ENCODE peak calls at places on chromosomes 16 and 17, in four cellular contexts. One of them, this sample, is unnamed.

GRCh38 chr16:65660390-65660789 is 538.5 kb upstream of the CDH11 start:
- DNase-seq in K562: no peak
- DNase-seq in GM12878: no peak
- DNase-seq in endothelial cell of umbilical vein: no peak
- DNase-seq in this sample: no peak

GRCh38 chr16:25692307-25692706 is 548 bp downstream of the HS3ST4 start:
- DNase-seq in endothelial cell of umbilical vein: no peak
- DNase-seq in GM12878: no peak
- DNase-seq in K562: no peak
- DNase-seq in this sample: no peak

GRCh38 chr16:85365120-85365519 is 248.0 kb upstream of the GSE1 start:
- DNase-seq in endothelial cell of umbilical vein: no peak
- DNase-seq in K562: peak
- DNase-seq in GM12878: no peak
- DNase-seq in this sample: no peak

GRCh38 chr16:22353933-22354541 is 20.4 kb downstream of the CDR2 start:
- DNase-seq in K562: no peak
- DNase-seq in GM12878: no peak
- DNase-seq in endothelial cell of umbilical vein: no peak
- DNase-seq in this sample: peak

GRCh38 chr17:51725185-51725584 is 433.3 kb downstream of the CA10 start:
- DNase-seq in endothelial cell of umbilical vein: no peak
- DNase-seq in GM12878: no peak
- DNase-seq in K562: no peak
- DNase-seq in this sample: no peak

GRCh38 chr17:16131593-16131992 is 83.7 kb downstream of the NCOR1 start:
- DNase-seq in K562: no peak
- DNase-seq in endothelial cell of umbilical vein: no peak
- DNase-seq in GM12878: no peak
- DNase-seq in this sample: no peak

GRCh38 chr17:7204335-7204734 is 15.3 kb downstream of the DLG4 start:
- DNase-seq in endothelial cell of umbilical vein: no peak
- DNase-seq in K562: no peak
- DNase-seq in GM12878: no peak
- DNase-seq in this sample: no peak

GRCh38 chr16:69107311-69107962 is 2.0 kb downstream of the HAS3 start:
- DNase-seq in endothelial cell of umbilical vein: peak
- DNase-seq in GM12878: no peak
- DNase-seq in K562: no peak
- DNase-seq in this sample: no peak

GRCh38 chr17:75151893-75152292 is 2.4 kb downstream of the JPT1 start:
- DNase-seq in K562: peak
- DNase-seq in endothelial cell of umbilical vein: no peak
- DNase-seq in GM12878: no peak
- DNase-seq in this sample: no peak

GRCh38 chr16:87809150-87809902 is 43.5 kb upstream of the KLHDC4 start:
- DNase-seq in GM12878: peak
- DNase-seq in endothelial cell of umbilical vein: peak
- DNase-seq in K562: no peak
- DNase-seq in this sample: peak

GRCh38 chr16:56856876-56857447 is 8.0 kb upstream of the SLC12A3 start:
- DNase-seq in endothelial cell of umbilical vein: no peak
- DNase-seq in K562: no peak
- DNase-seq in GM12878: no peak
- DNase-seq in this sample: peak

GRCh38 chr17:67993153-67993997 is 2.9 kb downstream of the C17orf58 start:
- DNase-seq in endothelial cell of umbilical vein: peak
- DNase-seq in K562: peak
- DNase-seq in GM12878: no peak
- DNase-seq in this sample: peak

GRCh38 chr17:81471804-81472456 is 40.7 kb downstream of the ACTG1 start:
- DNase-seq in GM12878: no peak
- DNase-seq in endothelial cell of umbilical vein: peak
- DNase-seq in K562: peak
- DNase-seq in this sample: peak

GRCh38 chr17:81902023-81902652 is at the start of gene NPB:
- DNase-seq in GM12878: no peak
- DNase-seq in endothelial cell of umbilical vein: no peak
- DNase-seq in K562: peak
- DNase-seq in this sample: no peak

GRCh38 chr17:50609376-50610074 is 25.2 kb upstream of the ABCC3 start:
- DNase-seq in endothelial cell of umbilical vein: no peak
- DNase-seq in GM12878: no peak
- DNase-seq in K562: no peak
- DNase-seq in this sample: no peak

DNA sequence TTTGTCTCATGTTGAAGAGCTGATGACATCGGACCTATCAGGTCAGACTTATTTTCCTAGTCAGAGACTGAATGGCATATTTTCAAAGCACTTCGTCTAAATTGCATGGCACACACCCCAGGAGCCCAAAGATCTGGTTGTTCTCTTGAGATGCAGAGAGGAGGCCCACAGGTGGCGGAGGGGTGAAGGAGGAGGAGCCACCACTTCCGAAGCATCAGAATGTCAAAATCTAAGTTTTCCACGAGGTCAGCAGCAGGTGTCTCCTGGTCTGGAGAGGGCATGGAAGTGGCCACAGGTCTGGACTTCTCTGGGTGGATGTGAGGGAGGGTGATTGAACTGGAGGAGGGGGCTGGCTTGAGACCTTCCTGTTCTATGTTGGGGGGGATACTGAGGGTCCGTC is 93.7 kb upstream of the CBX4 start:
- DNase-seq in endothelial cell of umbilical vein: no peak
- DNase-seq in K562: no peak
- DNase-seq in GM12878: no peak
- DNase-seq in this sample: no peak
- TF ChIP-seq MYC in endothelial cell of umbilical vein: no peak
- TF ChIP-seq MYC in K562: no peak
- TF ChIP-seq MYC in GM12878: no peak
- TF ChIP-seq MYC in this sample: no peak

DNA sequence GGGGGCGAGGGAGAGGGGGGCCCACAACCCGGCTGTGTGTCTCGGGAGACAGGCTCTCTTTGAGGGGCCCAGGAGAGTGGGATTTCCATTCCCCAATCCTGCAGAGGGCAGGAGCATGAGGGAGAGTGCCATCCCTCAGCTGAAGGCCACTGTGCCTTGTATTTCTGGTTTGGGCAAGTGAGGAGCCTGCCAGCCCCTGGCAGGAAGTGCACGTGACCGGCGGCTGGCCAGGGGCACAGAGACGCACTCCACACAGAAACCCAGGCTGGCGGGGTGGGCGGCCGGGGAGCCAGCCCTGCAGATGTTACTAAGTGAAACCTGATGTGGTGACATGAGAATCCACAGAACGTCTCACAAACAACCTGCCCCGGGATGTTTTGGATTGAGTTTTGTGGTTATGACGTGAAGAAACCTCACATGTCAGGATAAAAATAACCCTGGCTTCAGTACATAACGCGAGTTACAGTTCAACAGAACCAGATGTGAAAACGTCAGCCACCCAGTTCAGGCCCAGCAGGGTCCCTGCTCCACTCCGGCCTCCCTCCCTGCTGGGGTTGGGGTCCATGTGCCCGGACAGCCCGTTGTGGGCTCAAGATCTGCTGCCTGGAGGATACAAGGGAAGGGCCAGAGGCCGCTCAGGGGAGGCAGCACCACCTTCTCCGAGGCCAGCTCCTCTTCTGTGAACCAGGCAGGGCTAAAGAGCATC is 51.7 kb upstream of the MTSS2 start:
- DNase-seq in endothelial cell of umbilical vein: no peak
- DNase-seq in K562: no peak
- DNase-seq in GM12878: peak
- DNase-seq in this sample: no peak
- TF ChIP-seq POLR2AphosphoS5 in endothelial cell of umbilical vein: no peak
- TF ChIP-seq POLR2AphosphoS5 in K562: no peak
- TF ChIP-seq POLR2AphosphoS5 in GM12878: peak
- TF ChIP-seq POLR2AphosphoS5 in this sample: no peak

DNA sequence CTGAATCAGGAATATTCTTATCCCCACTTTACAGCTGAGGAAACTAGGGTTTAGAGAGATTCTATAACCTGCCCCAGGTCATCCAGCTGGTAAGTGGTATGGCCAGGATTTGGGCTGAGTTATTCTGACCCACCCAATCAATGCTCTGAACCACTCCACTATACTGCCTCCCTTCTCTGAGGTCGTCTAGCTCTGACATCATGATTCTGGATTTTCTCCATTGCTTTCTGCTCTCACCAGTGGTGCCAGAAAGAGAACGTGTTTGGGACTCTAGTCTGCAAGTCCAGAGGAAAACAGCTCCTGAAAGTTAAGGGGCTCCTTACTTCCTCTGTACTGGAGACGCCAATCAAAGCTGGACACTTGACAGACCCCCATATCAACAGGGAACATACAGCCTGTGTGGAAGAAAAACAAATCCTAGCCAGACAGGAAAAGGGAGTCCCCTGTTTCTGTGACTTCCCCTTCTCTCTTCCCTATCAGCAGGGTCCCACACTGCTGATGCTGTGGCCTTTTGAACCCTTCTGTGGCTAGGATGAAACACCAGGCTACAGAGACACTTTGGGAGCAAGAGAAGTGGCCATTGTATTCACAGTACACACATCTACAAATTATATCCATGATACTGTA is 6.0 kb upstream of the EZH1 start:
- DNase-seq in endothelial cell of umbilical vein: peak
- DNase-seq in GM12878: no peak
- DNase-seq in K562: peak
- DNase-seq in this sample: no peak
- TF ChIP-seq MYC in endothelial cell of umbilical vein: no peak
- TF ChIP-seq MYC in GM12878: no peak
- TF ChIP-seq MYC in K562: no peak
- TF ChIP-seq MYC in this sample: no peak

DNA sequence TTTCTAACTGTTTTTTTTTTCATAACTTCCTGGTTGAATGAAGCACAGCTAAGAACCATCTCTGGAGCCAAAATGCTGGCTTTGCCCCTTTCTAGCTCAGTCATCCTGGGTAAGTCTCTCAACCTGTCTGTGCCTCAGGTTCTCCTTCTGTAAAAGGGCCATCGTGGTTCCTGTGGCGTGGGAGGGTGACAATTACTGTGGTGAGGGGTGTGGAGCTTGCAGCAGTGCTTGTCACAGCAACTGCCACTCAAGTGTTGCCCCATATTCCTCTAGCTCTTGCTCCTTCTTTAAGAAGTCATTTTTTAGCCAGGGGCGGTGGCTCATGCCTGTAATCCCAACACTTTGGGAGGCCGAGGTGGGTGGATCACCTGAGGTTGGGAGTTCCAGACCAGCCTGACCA is 6.4 kb downstream of the SYNGR3 start:
- DNase-seq in endothelial cell of umbilical vein: no peak
- DNase-seq in GM12878: no peak
- DNase-seq in K562: no peak
- DNase-seq in this sample: no peak
- TF ChIP-seq POLR2AphosphoS5 in endothelial cell of umbilical vein: no peak
- TF ChIP-seq POLR2AphosphoS5 in GM12878: no peak
- TF ChIP-seq POLR2AphosphoS5 in K562: no peak
- TF ChIP-seq POLR2AphosphoS5 in this sample: no peak

DNA sequence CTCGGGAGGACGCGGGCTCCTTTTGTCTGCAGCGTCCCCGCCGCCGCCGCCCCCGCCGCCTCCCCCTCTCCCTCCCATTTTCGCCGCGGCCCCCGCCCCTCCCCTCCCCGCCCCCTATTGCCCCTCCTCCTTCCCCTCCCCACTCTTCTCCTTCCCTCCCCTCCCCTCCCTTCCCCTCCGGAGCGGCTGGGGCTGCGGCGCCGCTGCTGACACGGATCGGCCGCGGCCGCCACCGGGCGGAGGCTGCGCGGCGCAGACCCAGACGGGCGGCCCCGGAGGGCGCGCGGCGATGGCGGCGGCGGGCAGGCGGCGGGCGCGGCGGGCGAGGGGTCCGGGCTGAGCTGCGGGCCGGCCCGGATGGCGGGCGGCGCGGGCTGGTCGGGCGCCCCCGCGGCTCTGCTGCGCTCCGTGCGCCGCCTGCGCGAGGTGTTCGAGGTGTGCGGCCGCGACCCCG is at the start of gene RAB11FIP4:
- DNase-seq in endothelial cell of umbilical vein: no peak
- DNase-seq in GM12878: no peak
- DNase-seq in K562: peak
- DNase-seq in this sample: no peak
- TF ChIP-seq MYC in endothelial cell of umbilical vein: no peak
- TF ChIP-seq MYC in GM12878: no peak
- TF ChIP-seq MYC in K562: no peak
- TF ChIP-seq MYC in this sample: no peak